ENCODE peak calls at places on chromosomes 2 and 18, in five cellular contexts. N is astrocyte of the spinal cord, I is K562, G is LoVo, A is glutamatergic neuron. D is an unnamed sample.
A peak's percentile ranks its signal among the peaks of the same experiment; 100 is the strongest.

GRCh38 chr2:18436408-18437077 is 123.9 kb downstream of the RDH14 start:
- DNase-seq in N (peak; percentile 43), I (no peak), G (no peak), A (no peak), D (no peak)

GRCh38 chr2:214076527-214076926 is 334.3 kb upstream of the VWC2L start:
- DNase-seq in N (no peak), I (no peak), G (no peak), A (no peak), D (no peak)

GRCh38 chr2:218272531-218273212 is 2.4 kb downstream of the PNKD start:
- DNase-seq in N (peak; percentile 86), I (peak; percentile 69), G (peak; percentile 95), A (peak; percentile 86), D (peak; percentile 95)

GRCh38 chr2:233421091-233421816 is 67.0 kb downstream of the DGKD start:
- DNase-seq in N (no peak), I (no peak), G (no peak), A (no peak), D (no peak)

GRCh38 chr18:3529597-3529996 is 79.6 kb downstream of the TGIF1 start:
- DNase-seq in N (no peak), I (no peak), G (no peak), A (no peak), D (no peak)

GRCh38 chr2:55779459-55780421 is 86.1 kb upstream of the PNPT1 start:
- DNase-seq in N (peak; percentile 81), I (no peak), G (peak; percentile 83), A (no peak), D (no peak)

GRCh38 chr18:7950380-7951143 is 383.4 kb downstream of the PTPRM start:
- DNase-seq in N (peak; percentile 71), I (peak; percentile 9), G (peak; percentile 50), A (no peak), D (no peak)

GRCh38 chr2:222959358-222959757 is 92.6 kb upstream of the KCNE4 start:
- DNase-seq in N (peak; percentile 85), I (no peak), G (peak; percentile 52), A (no peak), D (no peak)

GRCh38 chr2:142642654-142643053 is 234.8 kb upstream of the KYNU start:
- DNase-seq in N (no peak), I (no peak), G (no peak), A (no peak), D (no peak)

GRCh38 chr2:165112133-165112573 is 91.7 kb downstream of the SCN3A start:
- DNase-seq in N (no peak), I (no peak), G (no peak), A (no peak), D (no peak)

GRCh38 chr2:233354971-233355574 is 779 bp downstream of the DGKD start:
- DNase-seq in N (peak; percentile 14), I (no peak), G (no peak), A (peak; percentile 39), D (peak; percentile 49)

GRCh38 chr2:226985227-226985946 is 149.5 kb downstream of the RHBDD1 start:
- DNase-seq in N (peak; percentile 80), I (peak; percentile 25), G (peak; percentile 49), A (no peak), D (no peak)

GRCh38 chr2:177573120-177573519 is 180.5 kb downstream of the AGPS start:
- DNase-seq in N (peak; percentile 23), I (no peak), G (no peak), A (no peak), D (no peak)

GRCh38 chr2:15776629-15776919 is 163.8 kb upstream of the MYCN start:
- DNase-seq in N (no peak), I (no peak), G (no peak), A (no peak), D (no peak)

GRCh38 chr2:174117951-174118930 is 130.1 kb downstream of the OLA1 start:
- DNase-seq in N (peak; percentile 76), I (no peak), G (peak; percentile 12), A (no peak), D (no peak)

GRCh38 chr2:150624001-150624401 is 136.5 kb upstream of the RND3 start:
- DNase-seq in N (peak; percentile 48), I (no peak), G (no peak), A (no peak), D (no peak)

GRCh38 chr18:44579028-44579692 is 101.5 kb upstream of the SETBP1 start:
- DNase-seq in N (peak; percentile 59), I (peak; percentile 16), G (peak; percentile 13), A (no peak), D (no peak)

GRCh38 chr2:47697000-47697601 is 85.8 kb upstream of the MSH6 start:
- DNase-seq in N (no peak), I (no peak), G (no peak), A (no peak), D (no peak)

GRCh38 chr2:191677091-191677645 is 768 bp upstream of the NABP1 start:
- DNase-seq in N (peak; percentile 90), I (peak; percentile 32), G (peak; percentile 24), A (no peak), D (no peak)

GRCh38 chr2:100126897-100127401 is 15.4 kb downstream of the AFF3 start:
- DNase-seq in N (no peak), I (no peak), G (no peak), A (no peak), D (no peak)

GRCh38 chr2:138922973-138923563 is 142.9 kb upstream of the NXPH2 start:
- DNase-seq in N (peak; percentile 54), I (no peak), G (peak; percentile 18), A (no peak), D (no peak)

GRCh38 chr2:224404766-224405165 is 2.9 kb upstream of the FAM124B start:
- DNase-seq in N (no peak), I (no peak), G (no peak), A (no peak), D (no peak)

GRCh38 chr2:27705851-27706622 is 42.3 kb downstream of the SLC4A1AP start:
- DNase-seq in N (peak; percentile 96), I (no peak), G (peak; percentile 93), A (no peak), D (peak; percentile 89)

GRCh38 chr2:165238295-165238694 is 919 bp upstream of the SCN2A start:
- DNase-seq in N (peak; percentile 44), I (no peak), G (peak; percentile 14), A (no peak), D (no peak)

GRCh38 chr2:37342636-37343211 is 1.7 kb upstream of the QPCT start:
- DNase-seq in N (no peak), I (no peak), G (no peak), A (no peak), D (no peak)

GRCh38 chr2:239697765-239698164 is 296.9 kb upstream of the HDAC4 start:
- DNase-seq in N (no peak), I (peak; percentile 13), G (no peak), A (no peak), D (no peak)

GRCh38 chr2:216792222-216793001 is 67.5 kb downstream of the TNP1 start:
- DNase-seq in N (peak; percentile 54), I (no peak), G (no peak), A (peak; percentile 45), D (no peak)

GRCh38 chr18:25089470-25089869 is 262.5 kb downstream of the ZNF521 start:
- DNase-seq in N (no peak), I (no peak), G (no peak), A (no peak), D (no peak)

GRCh38 chr18:28412521-28412920 is 235.6 kb upstream of the CDH2 start:
- DNase-seq in N (peak; percentile 53), I (no peak), G (no peak), A (no peak), D (no peak)

GRCh38 chr2:105797298-105797819 is 52.6 kb downstream of the NCK2 start:
- DNase-seq in N (no peak), I (no peak), G (no peak), A (no peak), D (peak; percentile 52)

GRCh38 chr2:67899187-67899586 is 163.6 kb downstream of the C1D start:
- DNase-seq in N (peak; percentile 7), I (no peak), G (no peak), A (no peak), D (no peak)

GRCh38 chr2:203897544-203897943 is 30.0 kb downstream of the CTLA4 start:
- DNase-seq in N (no peak), I (no peak), G (no peak), A (no peak), D (no peak)

GRCh38 chr2:64649626-64650025 is 4.1 kb downstream of the SERTAD2 start:
- DNase-seq in N (no peak), I (peak; percentile 50), G (peak; percentile 32), A (peak; percentile 47), D (peak; percentile 17)

GRCh38 chr2:98634406-98635092 is 26.2 kb downstream of the UNC50 start:
- DNase-seq in N (no peak), I (peak; percentile 34), G (no peak), A (peak; percentile 54), D (no peak)

GRCh38 chr2:73069855-73070650 is 1.5 kb downstream of the SFXN5 start:
- DNase-seq in N (peak; percentile 27), I (peak; percentile 34), G (no peak), A (no peak), D (no peak)